ENCODE peak calls at places on chromosomes 3 and 15, in seven cellular contexts. One of them, this sample, is unnamed.

GRCh38 chr15:22253676-22254408 is 173.5 kb downstream of the OR4M2 start:
- DNase-seq in GM23248: no peak
- DNase-seq in IMR-90: no peak
- DNase-seq in pancreas: no peak
- DNase-seq in A549: no peak
- DNase-seq in psoas muscle: no peak
- DNase-seq in OCI-LY7: peak; percentile 36
- DNase-seq in this sample: no peak

GRCh38 chr3:128380295-128380694 is 86.4 kb downstream of the DNAJB8 start:
- DNase-seq in GM23248: no peak
- DNase-seq in IMR-90: no peak
- DNase-seq in pancreas: no peak
- DNase-seq in A549: no peak
- DNase-seq in psoas muscle: no peak
- DNase-seq in OCI-LY7: no peak
- DNase-seq in this sample: no peak

GRCh38 chr3:134373278-134373941 is 837 bp downstream of the AMOTL2 start:
- DNase-seq in GM23248: peak; percentile 97
- DNase-seq in IMR-90: peak; percentile 89
- DNase-seq in pancreas: peak; percentile 79
- DNase-seq in A549: peak; percentile 74
- DNase-seq in psoas muscle: peak; percentile 91
- DNase-seq in OCI-LY7: no peak
- DNase-seq in this sample: no peak

GRCh38 chr15:91926871-91927270 is 73.4 kb downstream of the SLCO3A1 start:
- DNase-seq in GM23248: peak; percentile 22
- DNase-seq in IMR-90: no peak
- DNase-seq in pancreas: no peak
- DNase-seq in A549: no peak
- DNase-seq in psoas muscle: no peak
- DNase-seq in OCI-LY7: no peak
- DNase-seq in this sample: no peak

GRCh38 chr3:126153695-126154360 is 26.6 kb downstream of the ALDH1L1 start:
- DNase-seq in GM23248: no peak
- DNase-seq in IMR-90: no peak
- DNase-seq in pancreas: no peak
- DNase-seq in A549: no peak
- DNase-seq in psoas muscle: peak; percentile 48
- DNase-seq in OCI-LY7: no peak
- DNase-seq in this sample: no peak

GRCh38 chr3:100046986-100047385 is 67.3 kb downstream of the FILIP1L start:
- DNase-seq in GM23248: no peak
- DNase-seq in IMR-90: no peak
- DNase-seq in pancreas: no peak
- DNase-seq in A549: no peak
- DNase-seq in psoas muscle: no peak
- DNase-seq in OCI-LY7: peak; percentile 12
- DNase-seq in this sample: no peak

GRCh38 chr3:83902842-83903241 is 1055.9 kb upstream of the CADM2 start:
- DNase-seq in GM23248: no peak
- DNase-seq in IMR-90: no peak
- DNase-seq in pancreas: no peak
- DNase-seq in A549: no peak
- DNase-seq in psoas muscle: no peak
- DNase-seq in OCI-LY7: no peak
- DNase-seq in this sample: no peak

GRCh38 chr3:194344012-194344411 is 7.1 kb downstream of the CPN2 start:
- DNase-seq in GM23248: peak; percentile 68
- DNase-seq in IMR-90: peak; percentile 58
- DNase-seq in pancreas: peak; percentile 79
- DNase-seq in A549: peak; percentile 53
- DNase-seq in psoas muscle: peak; percentile 83
- DNase-seq in OCI-LY7: peak; percentile 58
- DNase-seq in this sample: peak; percentile 82

GRCh38 chr15:38589502-38589901 is 24.9 kb upstream of the RASGRP1 start:
- DNase-seq in GM23248: peak; percentile 92
- DNase-seq in IMR-90: peak; percentile 85
- DNase-seq in pancreas: no peak
- DNase-seq in A549: peak; percentile 49
- DNase-seq in psoas muscle: no peak
- DNase-seq in OCI-LY7: no peak
- DNase-seq in this sample: no peak

GRCh38 chr3:71064288-71064975 is 519.1 kb downstream of the FOXP1 start:
- DNase-seq in GM23248: peak; percentile 80
- DNase-seq in IMR-90: peak; percentile 68
- DNase-seq in pancreas: peak; percentile 56
- DNase-seq in A549: peak; percentile 10
- DNase-seq in psoas muscle: peak; percentile 70
- DNase-seq in OCI-LY7: peak; percentile 57
- DNase-seq in this sample: peak; percentile 66

GRCh38 chr3:119973276-119973675 is 121.0 kb downstream of the GSK3B start:
- DNase-seq in GM23248: no peak
- DNase-seq in IMR-90: peak; percentile 4
- DNase-seq in pancreas: no peak
- DNase-seq in A549: peak; percentile 51
- DNase-seq in psoas muscle: no peak
- DNase-seq in OCI-LY7: no peak
- DNase-seq in this sample: no peak

DNA sequence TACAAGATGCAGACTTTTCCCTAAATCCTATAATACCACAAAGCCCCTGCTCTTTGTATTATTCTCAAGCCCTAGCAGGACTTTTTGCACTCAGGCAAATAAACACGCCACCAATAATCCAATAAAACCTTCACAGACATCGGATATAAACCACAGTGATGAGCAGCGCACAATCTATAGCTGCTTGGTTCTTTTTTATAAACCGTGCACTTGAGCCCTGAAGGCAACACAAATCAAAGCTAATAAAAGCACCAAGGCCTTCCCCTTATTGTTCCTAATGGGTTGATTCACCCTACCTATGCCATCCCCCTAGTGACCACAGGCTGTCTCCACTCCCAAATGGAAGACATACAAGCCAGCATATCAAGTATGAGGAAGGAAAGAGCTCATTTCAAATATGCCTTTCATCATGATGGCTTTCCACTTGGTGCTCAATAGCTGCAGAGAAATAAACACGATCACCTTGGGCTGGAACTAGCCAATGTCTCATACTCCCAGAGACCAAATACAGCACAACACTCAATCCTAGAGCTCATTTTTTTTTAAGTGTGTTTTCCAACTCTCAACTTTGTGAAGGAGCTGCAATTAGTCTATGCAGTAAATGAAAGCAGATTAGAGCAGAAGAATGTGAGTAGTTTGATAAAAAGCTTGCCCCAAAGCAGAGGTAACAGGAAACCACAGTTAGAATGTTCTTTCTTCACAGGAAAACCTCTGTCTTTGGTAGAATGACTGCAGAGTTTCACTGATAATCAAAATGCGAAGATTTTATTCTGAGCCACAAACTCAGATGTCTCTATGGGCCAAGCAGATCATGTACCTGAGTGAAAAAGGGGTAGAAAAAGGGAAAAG is 573.9 kb downstream of the AGBL1 start:
- DNase-seq in GM23248: no peak
- DNase-seq in IMR-90: no peak
- DNase-seq in pancreas: no peak
- DNase-seq in A549: no peak
- DNase-seq in psoas muscle: no peak
- DNase-seq in OCI-LY7: no peak
- DNase-seq in this sample: no peak
- H3K9me3 ChIP-seq in GM23248: no peaks in the 10 kb centered on the region
- H3K9me3 ChIP-seq in IMR-90: peaks cover 9% of the 10 kb centered on the region
- H3K9me3 ChIP-seq in pancreas: no peaks in the 10 kb centered on the region
- H3K9me3 ChIP-seq in A549: no peaks in the 10 kb centered on the region
- H3K9me3 ChIP-seq in psoas muscle: no peaks in the 10 kb centered on the region
- H3K9me3 ChIP-seq in OCI-LY7: peaks cover 9% of the 10 kb centered on the region
- H3K9me3 ChIP-seq in this sample: no peaks in the 10 kb centered on the region

DNA sequence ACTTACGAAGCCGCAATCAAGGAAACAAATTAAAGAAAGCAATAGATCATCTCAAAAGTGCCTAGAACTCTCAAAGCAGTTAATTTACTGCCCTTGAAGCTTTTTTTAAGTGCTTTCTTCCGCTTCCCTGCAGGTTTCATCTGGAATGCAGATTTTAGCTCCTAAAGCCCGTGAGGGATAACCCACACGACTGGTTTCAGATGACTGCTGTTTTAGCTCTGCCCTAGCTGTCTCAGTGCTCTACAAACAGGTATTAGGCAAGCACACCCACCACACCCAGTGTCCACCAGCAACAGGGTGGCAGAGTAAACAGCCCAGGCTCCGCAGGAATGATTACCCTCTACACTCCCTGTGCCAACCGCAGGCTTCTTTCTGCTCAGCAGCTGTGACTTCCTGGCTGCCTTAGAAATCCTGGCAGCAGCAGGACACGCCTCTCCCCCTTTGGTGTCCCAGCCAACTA is 126.0 kb downstream of the FMN1 start:
- DNase-seq in GM23248: peak; percentile 39
- DNase-seq in IMR-90: no peak
- DNase-seq in pancreas: peak; percentile 44
- DNase-seq in A549: peak; percentile 81
- DNase-seq in psoas muscle: peak; percentile 52
- DNase-seq in OCI-LY7: no peak
- DNase-seq in this sample: no peak
- H3K27ac ChIP-seq in GM23248: peak overlapping the region; percentile 66
- H3K27ac ChIP-seq in IMR-90: peak overlapping the region; percentile 58
- H3K27ac ChIP-seq in pancreas: peak overlapping the region; percentile 76
- H3K27ac ChIP-seq in A549: peak overlapping the region; percentile 73
- H3K27ac ChIP-seq in psoas muscle: peak overlapping the region; percentile 56
- H3K27ac ChIP-seq in OCI-LY7: no peak overlapping the region
- H3K27ac ChIP-seq in this sample: no peak overlapping the region

DNA sequence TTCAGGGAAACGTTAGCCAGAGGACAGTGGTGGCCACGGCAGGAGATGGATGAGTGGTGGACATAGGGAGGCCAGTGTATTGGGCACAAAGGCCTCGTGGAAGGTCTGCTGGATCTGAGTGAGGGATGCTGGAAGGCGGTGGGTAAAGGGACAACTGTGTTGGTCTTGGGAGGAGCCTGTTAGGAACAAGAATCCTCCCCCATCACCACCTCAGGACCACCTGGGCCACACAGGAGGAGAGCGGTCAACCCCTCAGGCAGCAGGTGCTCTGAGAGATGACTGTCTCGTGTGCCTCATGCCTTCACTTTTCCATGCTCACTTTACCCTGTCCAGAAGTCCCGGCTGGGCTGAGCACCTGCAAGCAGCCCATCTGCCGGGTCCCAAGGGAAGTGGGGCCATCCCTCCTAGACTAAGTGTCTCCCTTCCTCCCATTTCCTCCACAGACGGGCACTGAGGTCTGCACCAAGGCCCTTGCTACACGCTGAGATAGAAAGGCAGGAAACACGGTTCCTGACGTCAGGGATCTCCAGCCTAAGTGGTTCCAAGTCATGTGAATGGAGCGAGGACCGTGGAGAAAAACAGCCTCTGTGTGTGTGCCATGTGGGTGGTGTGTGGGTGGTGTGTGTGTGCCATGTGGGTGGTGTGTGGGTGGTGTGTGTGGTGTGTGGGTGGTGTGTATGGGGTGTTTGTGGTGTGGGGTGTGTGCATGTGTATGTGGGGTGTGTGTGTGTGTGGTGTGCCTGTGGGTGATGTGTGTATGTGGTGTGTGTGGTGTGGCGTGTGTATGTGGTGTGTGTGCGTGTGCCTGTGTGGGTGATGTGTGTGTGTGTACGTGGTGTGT is 47.8 kb upstream of the CTSH start:
- DNase-seq in GM23248: no peak
- DNase-seq in IMR-90: no peak
- DNase-seq in pancreas: no peak
- DNase-seq in A549: no peak
- DNase-seq in psoas muscle: no peak
- DNase-seq in OCI-LY7: peak; percentile 24
- DNase-seq in this sample: no peak
- H3K9me3 ChIP-seq in GM23248: no peaks in the 10 kb centered on the region
- H3K9me3 ChIP-seq in IMR-90: no peaks in the 10 kb centered on the region
- H3K9me3 ChIP-seq in pancreas: no peaks in the 10 kb centered on the region
- H3K9me3 ChIP-seq in A549: no peaks in the 10 kb centered on the region
- H3K9me3 ChIP-seq in psoas muscle: no peaks in the 10 kb centered on the region
- H3K9me3 ChIP-seq in OCI-LY7: no peaks in the 10 kb centered on the region
- H3K9me3 ChIP-seq in this sample: no peaks in the 10 kb centered on the region

DNA sequence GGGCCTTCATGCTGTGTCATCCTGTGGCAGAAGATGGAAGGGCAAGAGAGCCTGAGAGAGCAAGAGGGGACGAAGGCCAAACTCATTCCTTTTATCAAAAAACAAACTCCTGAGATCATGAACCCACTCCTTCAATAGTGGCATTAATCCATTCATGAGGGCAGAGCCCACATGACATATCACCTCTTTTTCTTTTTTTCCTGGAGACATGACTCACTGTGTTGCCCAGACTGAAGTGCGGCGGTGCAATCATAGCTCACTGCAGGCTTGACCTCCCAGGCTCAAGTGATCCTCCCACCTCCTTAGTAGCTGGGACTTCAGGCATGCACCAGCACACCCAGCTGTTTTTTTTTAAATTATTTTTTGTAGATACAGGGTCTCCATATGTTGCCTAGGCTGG is 92.0 kb upstream of the RNU6-1 start:
- DNase-seq in GM23248: no peak
- DNase-seq in IMR-90: no peak
- DNase-seq in pancreas: no peak
- DNase-seq in A549: peak; percentile 57
- DNase-seq in psoas muscle: no peak
- DNase-seq in OCI-LY7: no peak
- DNase-seq in this sample: no peak
- H3K27ac ChIP-seq in GM23248: no peak overlapping the region
- H3K27ac ChIP-seq in IMR-90: no peak overlapping the region
- H3K27ac ChIP-seq in pancreas: no peak overlapping the region
- H3K27ac ChIP-seq in A549: peak overlapping the region; percentile 4
- H3K27ac ChIP-seq in psoas muscle: no peak overlapping the region
- H3K27ac ChIP-seq in OCI-LY7: no peak overlapping the region
- H3K27ac ChIP-seq in this sample: no peak overlapping the region

GRCh38 chr15:25175789-25176615 is 221.2 kb downstream of the SNRPN start:
- DNase-seq in GM23248: no peak
- DNase-seq in IMR-90: no peak
- DNase-seq in pancreas: peak; percentile 12
- DNase-seq in A549: no peak
- DNase-seq in psoas muscle: peak; percentile 28
- DNase-seq in OCI-LY7: no peak
- DNase-seq in this sample: no peak
- H3K9me3 ChIP-seq in GM23248: no peaks in the 10 kb centered on the region
- H3K9me3 ChIP-seq in IMR-90: peaks cover 74% of the 10 kb centered on the region
- H3K9me3 ChIP-seq in pancreas: no peaks in the 10 kb centered on the region
- H3K9me3 ChIP-seq in A549: no peaks in the 10 kb centered on the region
- H3K9me3 ChIP-seq in psoas muscle: peaks cover 13% of the 10 kb centered on the region
- H3K9me3 ChIP-seq in OCI-LY7: no peaks in the 10 kb centered on the region
- H3K9me3 ChIP-seq in this sample: no peaks in the 10 kb centered on the region

GRCh38 chr3:144499346-144499745 is 527.7 kb downstream of the DIPK2A start:
- DNase-seq in GM23248: no peak
- DNase-seq in IMR-90: no peak
- DNase-seq in pancreas: no peak
- DNase-seq in A549: no peak
- DNase-seq in psoas muscle: no peak
- DNase-seq in OCI-LY7: no peak
- DNase-seq in this sample: no peak
- H3K27ac ChIP-seq in GM23248: no peak overlapping the region
- H3K27ac ChIP-seq in IMR-90: no peak overlapping the region
- H3K27ac ChIP-seq in pancreas: no peak overlapping the region
- H3K27ac ChIP-seq in A549: no peak overlapping the region
- H3K27ac ChIP-seq in psoas muscle: no peak overlapping the region
- H3K27ac ChIP-seq in OCI-LY7: no peak overlapping the region
- H3K27ac ChIP-seq in this sample: no peak overlapping the region